ENCODE peak calls at places on chromosomes 12 and 14, in ten cellular contexts. C is B cell, Q is GM23338, J is nephron progenitor cell, M is astrocyte of the cerebellum, H is spleen, S is AG10803, B is left ventricle myocardium inferior, X is MM.1S, T is HFFc6. U is an unnamed sample.

GRCh38 chr14:56998728-56999127 is 188.4 kb upstream of the OTX2 start:
- DNase-seq in C (no peak), Q (peak; percentile 69), J (no peak), M (no peak), H (no peak), S (no peak), B (no peak), X (no peak), T (no peak), U (no peak)

GRCh38 chr12:67074072-67074471 is 195.1 kb upstream of the CAND1 start:
- DNase-seq in C (no peak), Q (no peak), J (no peak), M (no peak), H (no peak), S (no peak), B (no peak), X (no peak), T (no peak), U (no peak)

GRCh38 chr14:67514650-67515385 is 18.3 kb upstream of the PLEKHH1 start:
- DNase-seq in C (no peak), Q (peak; percentile 66), J (peak; percentile 55), M (no peak), H (peak; percentile 89), S (peak; percentile 33), B (peak; percentile 36), X (peak; percentile 32), T (no peak), U (peak; percentile 79)

GRCh38 chr12:104457746-104458644 is 1.2 kb downstream of the CHST11 start:
- DNase-seq in C (no peak), Q (peak; percentile 66), J (peak; percentile 44), M (no peak), H (peak; percentile 92), S (peak; percentile 5), B (peak; percentile 23), X (peak; percentile 60), T (no peak), U (peak; percentile 80)

GRCh38 chr12:68675098-68675842 is 11.5 kb upstream of the NUP107 start:
- DNase-seq in C (no peak), Q (peak; percentile 43), J (peak; percentile 7), M (no peak), H (peak; percentile 88), S (peak; percentile 60), B (no peak), X (no peak), T (peak; percentile 20), U (no peak)

GRCh38 chr14:65412881-65413738 is 580 bp downstream of the FUT8 start:
- DNase-seq in C (peak; percentile 70), Q (peak; percentile 70), J (no peak), M (peak; percentile 38), H (peak; percentile 95), S (peak; percentile 72), B (peak; percentile 14), X (no peak), T (peak; percentile 61), U (peak; percentile 80)

GRCh38 chr14:83561261-83561660 is 1968.7 kb upstream of the FLRT2 start:
- DNase-seq in C (no peak), Q (no peak), J (no peak), M (no peak), H (no peak), S (no peak), B (no peak), X (no peak), T (no peak), U (no peak)

GRCh38 chr14:28012629-28013415 is 753.8 kb upstream of the FOXG1 start:
- DNase-seq in C (no peak), Q (peak; percentile 40), J (no peak), M (no peak), H (no peak), S (no peak), B (no peak), X (no peak), T (no peak), U (no peak)

GRCh38 chr14:89900822-89901221 is 53.7 kb downstream of the EFCAB11 start:
- DNase-seq in C (no peak), Q (no peak), J (no peak), M (no peak), H (no peak), S (no peak), B (no peak), X (no peak), T (no peak), U (no peak)

GRCh38 chr12:79274571-79275064 is 410.0 kb downstream of the SYT1 start:
- DNase-seq in C (no peak), Q (peak; percentile 50), J (no peak), M (no peak), H (no peak), S (peak; percentile 4), B (no peak), X (peak; percentile 88), T (no peak), U (no peak)

GRCh38 chr12:106984588-106985137 is 2.3 kb downstream of the MTERF2 start:
- DNase-seq in C (no peak), Q (no peak), J (no peak), M (no peak), H (no peak), S (no peak), B (no peak), X (no peak), T (no peak), U (no peak)

GRCh38 chr12:106986135-106986534 is 811 bp downstream of the MTERF2 start:
- DNase-seq in C (no peak), Q (no peak), J (no peak), M (no peak), H (no peak), S (no peak), B (no peak), X (no peak), T (no peak), U (no peak)

GRCh38 chr12:106985479-106985878 is 1.5 kb downstream of the MTERF2 start:
- DNase-seq in C (no peak), Q (no peak), J (no peak), M (no peak), H (no peak), S (no peak), B (no peak), X (no peak), T (no peak), U (no peak)

GRCh38 chr12:106987846-106988245 is 900 bp upstream of the MTERF2 start:
- DNase-seq in C (no peak), Q (peak; percentile 8), J (no peak), M (no peak), H (no peak), S (no peak), B (no peak), X (no peak), T (no peak), U (no peak)

GRCh38 chr12:106986625-106987389 is at the start of gene MTERF2:
- DNase-seq in C (peak; percentile 81), Q (peak; percentile 98), J (peak; percentile 90), M (peak; percentile 80), H (peak; percentile 95), S (peak; percentile 94), B (peak; percentile 95), X (peak; percentile 91), T (peak; percentile 90), U (peak; percentile 91)
- TF ChIP-seq CTCF in C (no peak), Q (no peak), J (no peak), M (no peak), H (no peak), S (no peak), B (peak; percentile 12), X (no peak), T (peak; percentile 14), U (no peak)

DNA sequence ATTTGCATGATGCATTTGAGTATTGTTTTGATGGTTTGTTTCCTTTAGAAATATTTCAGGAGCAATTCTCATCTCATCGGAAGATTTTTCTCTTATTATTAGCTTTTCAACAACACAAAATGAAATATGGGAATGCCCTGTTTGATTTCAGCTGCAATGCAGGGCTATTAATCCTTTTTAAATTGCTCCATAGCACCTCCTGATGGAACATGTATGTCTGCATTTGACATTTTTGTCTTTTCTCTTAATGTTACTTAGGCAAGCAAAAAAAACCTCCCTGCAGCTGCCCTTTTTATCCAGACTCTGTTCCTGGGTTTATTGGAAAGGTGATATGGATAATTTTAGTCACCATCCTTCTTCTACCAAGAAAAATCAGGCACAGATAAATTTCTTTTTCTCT is 895.8 kb downstream of the RPS29 start:
- DNase-seq in C (no peak), Q (peak; percentile 60), J (no peak), M (no peak), H (no peak), S (no peak), B (no peak), X (no peak), T (no peak), U (no peak)
- TF ChIP-seq CTCF in C (no peak), Q (peak; percentile 58), J (peak; percentile 10), M (peak; percentile 10), H (no peak), S (no peak), B (no peak), X (peak; percentile 8), T (peak; percentile 8), U (no peak)

GRCh38 chr14:37936971-37937370 is 270.7 kb upstream of the SSTR1 start:
- DNase-seq in C (no peak), Q (no peak), J (no peak), M (no peak), H (no peak), S (no peak), B (no peak), X (no peak), T (no peak), U (no peak)

GRCh38 chr14:37939442-37940028 is 268.2 kb upstream of the SSTR1 start:
- DNase-seq in C (no peak), Q (no peak), J (no peak), M (no peak), H (no peak), S (no peak), B (no peak), X (no peak), T (no peak), U (no peak)
- TF ChIP-seq CTCF in C (no peak), Q (no peak), J (no peak), M (no peak), H (no peak), S (no peak), B (no peak), X (no peak), T (no peak), U (no peak)

GRCh38 chr14:98591161-98591560 is 680.8 kb downstream of the BCL11B start:
- DNase-seq in C (no peak), Q (no peak), J (no peak), M (no peak), H (no peak), S (no peak), B (no peak), X (no peak), T (no peak), U (no peak)

GRCh38 chr14:98592611-98593170 is 679.3 kb downstream of the BCL11B start:
- DNase-seq in C (no peak), Q (no peak), J (no peak), M (no peak), H (no peak), S (no peak), B (no peak), X (no peak), T (no peak), U (no peak)

GRCh38 chr14:98594156-98594555 is 677.8 kb downstream of the BCL11B start:
- DNase-seq in C (no peak), Q (no peak), J (no peak), M (no peak), H (no peak), S (no peak), B (no peak), X (no peak), T (no peak), U (no peak)

GRCh38 chr14:98598576-98598975 is 673.4 kb downstream of the BCL11B start:
- DNase-seq in C (no peak), Q (no peak), J (no peak), M (no peak), H (no peak), S (no peak), B (no peak), X (no peak), T (no peak), U (no peak)

GRCh38 chr14:98593361-98593761 is 678.6 kb downstream of the BCL11B start:
- DNase-seq in C (no peak), Q (no peak), J (peak; percentile 12), M (no peak), H (no peak), S (no peak), B (no peak), X (no peak), T (no peak), U (no peak)
- TF ChIP-seq CTCF in C (no peak), Q (no peak), J (no peak), M (no peak), H (no peak), S (no peak), B (no peak), X (no peak), T (no peak), U (no peak)